ENCODE peak calls at places on chromosomes 13 and 19, in seven cellular contexts. V is PC-9, K is MM.1S, S is GM23248, F is PC-3, H is GM23338, Q is HCT116. U is an unnamed sample. For H3K79me2 and H3K9me2, the result is how much of the 10 kb centered on the place peaks cover.

GRCh38 chr13:40344270-40345148 is 321.9 kb downstream of the FOXO1 start:
- DNase-seq in V (no peak), K (no peak), S (no peak), F (no peak), H (no peak), Q (no peak), U (no peak)

GRCh38 chr13:30429721-30430694 is 7.7 kb downstream of the UBE2L5 start:
- DNase-seq in V (no peak), K (no peak), S (peak), F (peak), H (no peak), Q (peak), U (peak)

GRCh38 chr19:18762125-18763023 is 28.7 kb downstream of the COMP start:
- DNase-seq in V (peak), K (no peak), S (peak), F (peak), H (peak), Q (peak), U (peak)

GRCh38 chr19:54030895-54031586 is 32.7 kb downstream of the VSTM1 start:
- DNase-seq in V (no peak), K (peak), S (peak), F (peak), H (peak), Q (no peak), U (no peak)

GRCh38 chr19:2550431-2551171 is 74.7 kb downstream of the GADD45B start:
- DNase-seq in V (no peak), K (no peak), S (peak), F (no peak), H (peak), Q (no peak), U (no peak)

GRCh38 chr13:59203855-59204254 is 959.9 kb downstream of the DIAPH3 start:
- DNase-seq in V (no peak), K (no peak), S (no peak), F (no peak), H (no peak), Q (no peak), U (no peak)

GRCh38 chr19:20964798-20965197 is 41.7 kb downstream of the ZNF85 start:
- DNase-seq in V (no peak), K (no peak), S (peak), F (no peak), H (peak), Q (no peak), U (no peak)

GRCh38 chr13:19888799-19889198 is 25.4 kb upstream of the ZMYM5 start:
- DNase-seq in V (no peak), K (no peak), S (peak), F (peak), H (no peak), Q (no peak), U (no peak)

GRCh38 chr19:13774217-13775191 is at the start of gene C19orf53:
- DNase-seq in V (peak), K (peak), S (peak), F (peak), H (peak), Q (peak), U (peak)

GRCh38 chr19:55165952-55166529 is 372 bp downstream of the DNAAF3 start:
- DNase-seq in V (peak), K (peak), S (peak), F (peak), H (peak), Q (peak), U (peak)

GRCh38 chr19:23415561-23416191 is 20.4 kb upstream of the ZNF91 start:
- DNase-seq in V (peak), K (no peak), S (peak), F (no peak), H (peak), Q (no peak), U (peak)

GRCh38 chr13:38872693-38873092 is 117.9 kb downstream of the STOML3 start:
- DNase-seq in V (peak), K (peak), S (peak), F (peak), H (peak), Q (peak), U (peak)

GRCh38 chr13:113162783-113163685 is 4.6 kb downstream of the PROZ start:
- DNase-seq in V (no peak), K (no peak), S (no peak), F (no peak), H (no peak), Q (no peak), U (peak)

GRCh38 chr13:54198911-54199310 is 1170.3 kb downstream of the OLFM4 start:
- DNase-seq in V (no peak), K (no peak), S (no peak), F (no peak), H (no peak), Q (no peak), U (no peak)

GRCh38 chr13:31629085-31629785 is 110.1 kb upstream of the RXFP2 start:
- DNase-seq in V (no peak), K (no peak), S (peak), F (peak), H (no peak), Q (no peak), U (no peak)

GRCh38 chr13:113742000-113742441 is 17.0 kb upstream of the TMEM255B start:
- DNase-seq in V (peak), K (peak), S (peak), F (peak), H (peak), Q (peak), U (peak)

GRCh38 chr19:6772028-6772865 is at the start of gene VAV1:
- DNase-seq in V (no peak), K (peak), S (no peak), F (no peak), H (peak), Q (no peak), U (no peak)

GRCh38 chr13:48125794-48126228 is 30.9 kb upstream of the MED4 start:
- DNase-seq in V (no peak), K (no peak), S (peak), F (no peak), H (no peak), Q (no peak), U (peak)

GRCh38 chr13:108102771-108103170 is 112.6 kb downstream of the LIG4 start:
- DNase-seq in V (no peak), K (no peak), S (no peak), F (peak), H (no peak), Q (no peak), U (no peak)
- H3K79me2 ChIP-seq in V (under half), K (under half), S (under half), F (under half), H (under half), Q (under half), U (under half)

GRCh38 chr19:30254214-30254613 is 118.0 kb upstream of the ZNF536 start:
- DNase-seq in V (no peak), K (no peak), S (peak), F (no peak), H (no peak), Q (no peak), U (no peak)

GRCh38 chr19:30252214-30252613 is 120.0 kb upstream of the ZNF536 start:
- DNase-seq in V (no peak), K (no peak), S (no peak), F (no peak), H (no peak), Q (no peak), U (no peak)

GRCh38 chr19:30255783-30256509 is 116.2 kb upstream of the ZNF536 start:
- DNase-seq in V (no peak), K (no peak), S (no peak), F (no peak), H (peak), Q (no peak), U (no peak)

GRCh38 chr19:30254789-30255188 is 117.4 kb upstream of the ZNF536 start:
- DNase-seq in V (no peak), K (no peak), S (no peak), F (no peak), H (no peak), Q (no peak), U (no peak)

DNA sequence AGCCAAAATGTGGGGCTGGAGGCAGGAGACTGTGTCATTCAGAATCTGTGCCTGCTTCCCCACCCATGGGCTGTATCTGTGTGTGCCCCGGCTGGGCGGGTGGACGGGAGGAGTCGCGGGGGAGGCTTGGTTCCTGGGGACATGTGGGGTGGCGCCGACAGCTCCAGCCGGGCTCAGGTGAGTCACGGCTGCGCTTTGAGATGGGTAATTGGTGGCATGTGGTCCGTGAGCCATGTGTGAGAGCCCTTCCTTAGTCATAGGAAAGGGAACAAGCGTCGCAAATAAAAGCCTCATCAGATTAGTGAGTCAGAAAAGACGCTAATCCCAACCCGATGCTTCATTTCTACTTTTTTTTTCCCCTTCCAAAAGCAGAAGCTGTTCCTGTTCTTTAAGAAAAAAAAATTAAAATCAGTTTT is 118.6 kb upstream of the ZNF536 start:
- DNase-seq in V (no peak), K (no peak), S (peak), F (peak), H (no peak), Q (no peak), U (peak)
- TF ChIP-seq EZH2 in V (no peak), K (no peak), S (no peak), F (no peak), H (no peak), Q (peak), U (no peak)

DNA sequence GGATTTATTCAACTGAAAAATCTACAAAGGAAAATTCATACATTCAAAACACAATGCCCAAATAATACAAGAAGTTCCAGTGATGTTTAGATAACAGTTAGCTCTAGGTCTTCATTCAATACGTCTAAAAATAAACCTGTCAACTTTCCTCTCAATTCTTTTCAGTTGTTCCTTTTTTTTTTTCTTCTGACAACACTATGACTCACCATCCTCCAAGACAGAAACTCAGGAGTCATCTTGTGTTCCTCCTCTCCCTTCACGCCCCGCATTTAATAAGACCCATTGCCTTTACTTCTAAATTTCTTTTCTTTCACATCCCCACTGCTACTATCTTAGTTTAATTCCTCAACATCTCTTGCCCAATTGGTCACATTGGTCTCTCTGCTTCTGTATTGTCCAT is 759.9 kb downstream of the GPC5 start:
- DNase-seq in V (no peak), K (no peak), S (peak), F (peak), H (no peak), Q (no peak), U (no peak)
- H3K9me2 ChIP-seq in V (under half), K (under half), S (under half), F (under half), H (under half), Q (under half), U (under half)

GRCh38 chr19:15284091-15284490 is 48.2 kb downstream of the BRD4 start:
- DNase-seq in V (no peak), K (no peak), S (no peak), F (no peak), H (no peak), Q (no peak), U (no peak)
- H3K79me2 ChIP-seq in V (half or more), K (half or more), S (half or more), F (half or more), H (half or more), Q (half or more), U (half or more)

DNA sequence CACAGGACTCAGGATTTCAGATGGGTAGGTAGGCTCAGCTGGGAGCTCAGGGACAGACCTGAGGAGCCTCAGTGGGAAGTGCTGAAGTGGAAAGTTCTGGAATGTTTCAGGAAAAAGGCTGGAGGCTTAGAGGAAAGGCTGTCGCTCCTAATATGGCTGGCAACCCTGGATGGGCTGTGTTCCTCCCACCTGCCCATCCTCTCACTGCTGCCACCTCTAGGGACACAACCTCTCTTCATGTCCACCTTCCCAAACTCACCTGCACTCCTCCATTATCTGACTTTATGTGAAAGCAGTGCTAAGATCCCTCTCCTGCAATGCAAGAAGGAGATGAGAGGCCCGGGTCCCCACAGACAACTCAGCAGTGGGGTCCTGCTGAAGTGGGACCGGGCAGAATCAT is 5.8 kb upstream of the CEACAM21 start:
- DNase-seq in V (no peak), K (no peak), S (no peak), F (no peak), H (peak), Q (no peak), U (no peak)
- TF ChIP-seq EZH2 in V (no peak), K (no peak), S (no peak), F (no peak), H (no peak), Q (no peak), U (no peak)

GRCh38 chr13:79403113-79403512 is 2.9 kb downstream of the RBM26 start:
- DNase-seq in V (no peak), K (no peak), S (no peak), F (no peak), H (no peak), Q (no peak), U (no peak)
- H3K9me2 ChIP-seq in V (under half), K (under half), S (under half), F (under half), H (under half), Q (under half), U (under half)

DNA sequence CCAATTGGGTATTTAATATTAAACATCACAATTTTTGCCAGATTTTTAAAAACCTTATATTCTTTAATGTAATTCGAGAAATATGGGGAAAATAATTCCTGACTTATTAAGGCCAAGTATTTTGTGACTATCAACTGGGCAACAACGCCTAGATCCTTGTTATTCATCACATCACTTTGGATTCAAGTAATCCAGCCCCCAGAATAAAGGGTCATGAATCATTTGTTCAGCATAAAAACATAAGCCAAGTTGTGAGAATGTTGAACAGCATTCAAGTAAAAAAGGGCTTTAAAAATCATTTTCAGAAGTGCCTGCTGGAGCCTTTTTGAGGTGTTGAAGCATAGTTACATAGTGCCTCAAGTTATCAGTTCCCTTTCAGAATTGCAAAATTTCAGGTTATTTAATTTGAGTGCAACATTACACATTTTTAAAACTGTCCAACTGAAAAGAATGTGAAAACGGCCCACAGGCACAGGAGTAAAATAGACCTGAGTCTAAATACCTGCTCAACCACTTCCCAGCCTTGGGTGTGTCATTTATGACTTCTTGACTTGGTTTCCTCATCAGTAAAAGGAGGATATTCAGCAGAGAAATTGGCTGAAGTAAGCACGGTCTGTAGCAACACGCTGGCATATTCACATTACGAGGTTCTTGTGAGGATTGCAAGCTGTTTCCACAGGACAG is 56.4 kb downstream of the MBNL2 start:
- DNase-seq in V (no peak), K (no peak), S (peak), F (no peak), H (no peak), Q (no peak), U (no peak)
- H3K79me2 ChIP-seq in V (half or more), K (half or more), S (half or more), F (under half), H (under half), Q (half or more), U (half or more)

DNA sequence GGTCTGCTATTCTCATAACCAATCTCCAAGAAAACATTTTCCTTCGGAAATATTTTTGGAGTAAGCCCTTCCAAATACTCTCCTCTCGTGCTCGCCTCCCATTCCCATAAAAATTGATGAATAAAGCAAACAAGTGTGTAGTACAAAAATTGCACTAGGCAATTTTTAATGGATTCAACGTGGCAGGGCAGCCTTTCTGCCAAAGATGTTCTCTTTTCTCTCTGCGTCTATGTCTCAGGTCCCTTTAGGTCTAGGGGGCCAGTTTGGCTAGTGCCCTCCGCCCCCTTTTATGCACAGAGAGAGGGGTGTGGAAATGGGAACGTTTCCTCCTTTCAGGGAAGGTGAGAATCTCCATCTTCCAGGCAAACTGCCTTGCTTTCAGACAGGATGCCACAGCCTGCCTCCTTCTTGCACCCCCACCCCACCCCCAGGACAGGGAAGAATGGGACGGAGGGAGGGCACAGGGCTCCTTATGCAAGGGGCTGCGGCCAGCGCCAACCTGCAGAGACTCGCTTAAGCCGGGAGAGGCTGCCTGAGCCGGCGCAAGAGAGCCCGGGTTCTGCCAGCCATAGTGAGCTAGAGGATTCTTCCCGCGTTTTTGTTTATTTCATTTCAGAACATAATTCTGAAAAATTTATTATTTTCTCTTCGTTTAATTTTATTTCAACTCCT is 2.7 kb upstream of the ZIC2 start:
- DNase-seq in V (no peak), K (no peak), S (no peak), F (no peak), H (peak), Q (no peak), U (peak)
- TF ChIP-seq EZH2 in V (no peak), K (no peak), S (peak), F (no peak), H (peak), Q (no peak), U (no peak)

GRCh38 chr13:104843328-104843727 is 1692.1 kb downstream of the EFNB2 start:
- DNase-seq in V (no peak), K (no peak), S (no peak), F (no peak), H (no peak), Q (no peak), U (no peak)
- H3K9me2 ChIP-seq in V (under half), K (under half), S (under half), F (under half), H (under half), Q (under half), U (under half)

GRCh38 chr13:110416131-110416584 is 109.1 kb downstream of the COL4A2 start:
- DNase-seq in V (no peak), K (no peak), S (peak), F (no peak), H (no peak), Q (no peak), U (no peak)

GRCh38 chr13:110412132-110412912 is 105.2 kb downstream of the COL4A2 start:
- DNase-seq in V (peak), K (peak), S (peak), F (peak), H (peak), Q (peak), U (peak)

GRCh38 chr13:110413311-110414040 is 106.4 kb downstream of the COL4A2 start:
- DNase-seq in V (no peak), K (no peak), S (no peak), F (no peak), H (no peak), Q (no peak), U (no peak)

GRCh38 chr13:110415669-110416068 is 108.6 kb downstream of the COL4A2 start:
- DNase-seq in V (peak), K (no peak), S (peak), F (peak), H (peak), Q (peak), U (peak)

DNA sequence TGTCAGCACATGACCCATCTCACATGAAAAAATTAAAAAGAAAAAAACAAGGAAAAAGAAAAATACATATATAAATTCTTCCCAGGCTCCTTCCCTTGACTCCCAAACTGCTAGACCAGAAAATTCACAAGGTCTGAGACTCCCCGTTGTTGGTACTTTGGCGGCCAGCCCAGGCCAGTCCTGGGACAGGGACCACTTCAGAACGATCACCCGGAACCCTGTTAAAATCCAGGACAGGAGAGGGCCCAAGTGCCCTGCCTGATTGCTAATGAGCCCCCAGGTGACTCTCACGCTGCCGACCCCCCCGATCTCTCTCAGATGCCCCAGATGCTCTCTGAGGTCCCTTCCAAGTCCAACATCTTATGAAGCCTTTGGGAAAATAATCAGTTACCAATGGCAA is 107.2 kb downstream of the COL4A2 start:
- DNase-seq in V (no peak), K (no peak), S (no peak), F (no peak), H (no peak), Q (no peak), U (no peak)
- H3K79me2 ChIP-seq in V (under half), K (under half), S (under half), F (under half), H (under half), Q (under half), U (under half)